ENCODE peak calls at places on chromosomes 16 and 17, in six cellular contexts. One of them, this sample, is unnamed.
A peak's percentile ranks its signal among the peaks of the same experiment; 100 is the strongest.

GRCh38 chr16:3182608-3183444 is 5.2 kb upstream of the OR1F1 start:
- DNase-seq in progenitor cell of endocrine pancreas: no peak
- DNase-seq in SHP77: peak; percentile 23
- DNase-seq in activated naive CD4-positive, alpha-beta T cell treated with anti-CD3 and anti-CD28 coated beads, Interleukin-2, amount 50 U/mL, for 72 hours: peak; percentile 77
- DNase-seq in skeletal muscle cell: no peak
- DNase-seq in substantia nigra: no peak
- DNase-seq in this sample: no peak

GRCh38 chr16:89711601-89712475 is 8.9 kb downstream of the VPS9D1 start:
- DNase-seq in SHP77: peak; percentile 61
- DNase-seq in skeletal muscle cell: no peak
- DNase-seq in progenitor cell of endocrine pancreas: no peak
- DNase-seq in substantia nigra: no peak
- DNase-seq in activated naive CD4-positive, alpha-beta T cell treated with anti-CD3 and anti-CD28 coated beads, Interleukin-2, amount 50 U/mL, for 72 hours: peak; percentile 96
- DNase-seq in this sample: peak; percentile 50

GRCh38 chr17:4515501-4515900 is 16.8 kb downstream of the SPNS2 start:
- DNase-seq in skeletal muscle cell: no peak
- DNase-seq in SHP77: no peak
- DNase-seq in progenitor cell of endocrine pancreas: no peak
- DNase-seq in activated naive CD4-positive, alpha-beta T cell treated with anti-CD3 and anti-CD28 coated beads, Interleukin-2, amount 50 U/mL, for 72 hours: no peak
- DNase-seq in substantia nigra: no peak
- DNase-seq in this sample: no peak

GRCh38 chr16:55542459-55543082 is 23.9 kb upstream of the CAPNS2 start:
- DNase-seq in SHP77: no peak
- DNase-seq in activated naive CD4-positive, alpha-beta T cell treated with anti-CD3 and anti-CD28 coated beads, Interleukin-2, amount 50 U/mL, for 72 hours: no peak
- DNase-seq in progenitor cell of endocrine pancreas: no peak
- DNase-seq in substantia nigra: no peak
- DNase-seq in skeletal muscle cell: peak; percentile 38
- DNase-seq in this sample: no peak

GRCh38 chr16:67415872-67416793 is at the start of gene ZDHHC1:
- DNase-seq in substantia nigra: peak; percentile 51
- DNase-seq in SHP77: peak; percentile 53
- DNase-seq in skeletal muscle cell: no peak
- DNase-seq in activated naive CD4-positive, alpha-beta T cell treated with anti-CD3 and anti-CD28 coated beads, Interleukin-2, amount 50 U/mL, for 72 hours: peak; percentile 76
- DNase-seq in progenitor cell of endocrine pancreas: peak; percentile 72
- DNase-seq in this sample: peak; percentile 68

GRCh38 chr16:56608043-56608875 is at the start of gene MT2A:
- DNase-seq in SHP77: peak; percentile 92
- DNase-seq in progenitor cell of endocrine pancreas: peak; percentile 62
- DNase-seq in skeletal muscle cell: peak; percentile 93
- DNase-seq in substantia nigra: peak; percentile 68
- DNase-seq in activated naive CD4-positive, alpha-beta T cell treated with anti-CD3 and anti-CD28 coated beads, Interleukin-2, amount 50 U/mL, for 72 hours: peak; percentile 91
- DNase-seq in this sample: peak; percentile 94

GRCh38 chr17:50841949-50842354 is 6.6 kb downstream of the WFIKKN2 start:
- DNase-seq in substantia nigra: peak; percentile 59
- DNase-seq in activated naive CD4-positive, alpha-beta T cell treated with anti-CD3 and anti-CD28 coated beads, Interleukin-2, amount 50 U/mL, for 72 hours: peak; percentile 62
- DNase-seq in progenitor cell of endocrine pancreas: peak; percentile 63
- DNase-seq in SHP77: peak; percentile 70
- DNase-seq in skeletal muscle cell: no peak
- DNase-seq in this sample: peak; percentile 70

GRCh38 chr17:77330602-77331081 is 189.9 kb downstream of the SEC14L1 start:
- DNase-seq in progenitor cell of endocrine pancreas: no peak
- DNase-seq in substantia nigra: no peak
- DNase-seq in skeletal muscle cell: no peak
- DNase-seq in SHP77: no peak
- DNase-seq in activated naive CD4-positive, alpha-beta T cell treated with anti-CD3 and anti-CD28 coated beads, Interleukin-2, amount 50 U/mL, for 72 hours: no peak
- DNase-seq in this sample: no peak

GRCh38 chr16:4846503-4846900 is 586 bp downstream of the GLYR1 start:
- DNase-seq in skeletal muscle cell: no peak
- DNase-seq in progenitor cell of endocrine pancreas: peak; percentile 32
- DNase-seq in activated naive CD4-positive, alpha-beta T cell treated with anti-CD3 and anti-CD28 coated beads, Interleukin-2, amount 50 U/mL, for 72 hours: peak; percentile 11
- DNase-seq in substantia nigra: no peak
- DNase-seq in SHP77: no peak
- DNase-seq in this sample: peak; percentile 63

GRCh38 chr16:85963746-85964370 is 64.9 kb downstream of the IRF8 start:
- DNase-seq in substantia nigra: no peak
- DNase-seq in progenitor cell of endocrine pancreas: no peak
- DNase-seq in skeletal muscle cell: no peak
- DNase-seq in SHP77: no peak
- DNase-seq in activated naive CD4-positive, alpha-beta T cell treated with anti-CD3 and anti-CD28 coated beads, Interleukin-2, amount 50 U/mL, for 72 hours: no peak
- DNase-seq in this sample: peak; percentile 63

GRCh38 chr17:28725166-28725659 is 820 bp downstream of the TLCD1 start:
- DNase-seq in skeletal muscle cell: no peak
- DNase-seq in substantia nigra: no peak
- DNase-seq in activated naive CD4-positive, alpha-beta T cell treated with anti-CD3 and anti-CD28 coated beads, Interleukin-2, amount 50 U/mL, for 72 hours: peak; percentile 39
- DNase-seq in SHP77: peak; percentile 49
- DNase-seq in progenitor cell of endocrine pancreas: no peak
- DNase-seq in this sample: no peak

GRCh38 chr17:17479209-17479608 is 2.4 kb downstream of the MED9 start:
- DNase-seq in skeletal muscle cell: no peak
- DNase-seq in SHP77: no peak
- DNase-seq in progenitor cell of endocrine pancreas: no peak
- DNase-seq in substantia nigra: no peak
- DNase-seq in activated naive CD4-positive, alpha-beta T cell treated with anti-CD3 and anti-CD28 coated beads, Interleukin-2, amount 50 U/mL, for 72 hours: no peak
- DNase-seq in this sample: no peak

GRCh38 chr17:75082683-75083082 is 5.1 kb upstream of the SLC16A5 start:
- DNase-seq in SHP77: no peak
- DNase-seq in skeletal muscle cell: no peak
- DNase-seq in activated naive CD4-positive, alpha-beta T cell treated with anti-CD3 and anti-CD28 coated beads, Interleukin-2, amount 50 U/mL, for 72 hours: no peak
- DNase-seq in progenitor cell of endocrine pancreas: no peak
- DNase-seq in substantia nigra: no peak
- DNase-seq in this sample: no peak

GRCh38 chr17:76537288-76537577 is 276 bp downstream of the CYGB start:
- DNase-seq in SHP77: no peak
- DNase-seq in skeletal muscle cell: no peak
- DNase-seq in activated naive CD4-positive, alpha-beta T cell treated with anti-CD3 and anti-CD28 coated beads, Interleukin-2, amount 50 U/mL, for 72 hours: no peak
- DNase-seq in substantia nigra: no peak
- DNase-seq in progenitor cell of endocrine pancreas: no peak
- DNase-seq in this sample: no peak

GRCh38 chr16:79690159-79690558 is 89.6 kb upstream of the MAF start:
- DNase-seq in substantia nigra: no peak
- DNase-seq in SHP77: no peak
- DNase-seq in skeletal muscle cell: no peak
- DNase-seq in progenitor cell of endocrine pancreas: no peak
- DNase-seq in activated naive CD4-positive, alpha-beta T cell treated with anti-CD3 and anti-CD28 coated beads, Interleukin-2, amount 50 U/mL, for 72 hours: no peak
- DNase-seq in this sample: no peak

GRCh38 chr16:30068750-30069574 is 3.4 kb downstream of the ALDOA start:
- DNase-seq in SHP77: no peak
- DNase-seq in substantia nigra: no peak
- DNase-seq in activated naive CD4-positive, alpha-beta T cell treated with anti-CD3 and anti-CD28 coated beads, Interleukin-2, amount 50 U/mL, for 72 hours: peak; percentile 54
- DNase-seq in skeletal muscle cell: no peak
- DNase-seq in progenitor cell of endocrine pancreas: no peak
- DNase-seq in this sample: no peak

GRCh38 chr17:73155410-73156165 is 9.2 kb upstream of the SSTR2 start:
- DNase-seq in substantia nigra: no peak
- DNase-seq in SHP77: peak; percentile 57
- DNase-seq in progenitor cell of endocrine pancreas: no peak
- DNase-seq in activated naive CD4-positive, alpha-beta T cell treated with anti-CD3 and anti-CD28 coated beads, Interleukin-2, amount 50 U/mL, for 72 hours: no peak
- DNase-seq in skeletal muscle cell: no peak
- DNase-seq in this sample: no peak

GRCh38 chr17:42766124-42766523 is 5.1 kb downstream of the RAMP2 start:
- DNase-seq in SHP77: no peak
- DNase-seq in skeletal muscle cell: no peak
- DNase-seq in activated naive CD4-positive, alpha-beta T cell treated with anti-CD3 and anti-CD28 coated beads, Interleukin-2, amount 50 U/mL, for 72 hours: no peak
- DNase-seq in progenitor cell of endocrine pancreas: no peak
- DNase-seq in substantia nigra: no peak
- DNase-seq in this sample: no peak

GRCh38 chr17:71180801-71181385 is 939.9 kb upstream of the SOX9 start:
- DNase-seq in progenitor cell of endocrine pancreas: no peak
- DNase-seq in activated naive CD4-positive, alpha-beta T cell treated with anti-CD3 and anti-CD28 coated beads, Interleukin-2, amount 50 U/mL, for 72 hours: no peak
- DNase-seq in SHP77: peak; percentile 15
- DNase-seq in substantia nigra: no peak
- DNase-seq in skeletal muscle cell: peak; percentile 80
- DNase-seq in this sample: no peak

GRCh38 chr17:58277107-58277506 is 3.6 kb downstream of the MPO start:
- DNase-seq in activated naive CD4-positive, alpha-beta T cell treated with anti-CD3 and anti-CD28 coated beads, Interleukin-2, amount 50 U/mL, for 72 hours: no peak
- DNase-seq in substantia nigra: no peak
- DNase-seq in skeletal muscle cell: no peak
- DNase-seq in progenitor cell of endocrine pancreas: no peak
- DNase-seq in SHP77: no peak
- DNase-seq in this sample: no peak

GRCh38 chr17:18951941-18952842 is at the start of gene SLC5A10:
- DNase-seq in activated naive CD4-positive, alpha-beta T cell treated with anti-CD3 and anti-CD28 coated beads, Interleukin-2, amount 50 U/mL, for 72 hours: no peak
- DNase-seq in progenitor cell of endocrine pancreas: no peak
- DNase-seq in substantia nigra: no peak
- DNase-seq in SHP77: no peak
- DNase-seq in skeletal muscle cell: no peak
- DNase-seq in this sample: no peak

GRCh38 chr16:2520784-2521577 is 810 bp downstream of the AMDHD2 start:
- DNase-seq in substantia nigra: no peak
- DNase-seq in activated naive CD4-positive, alpha-beta T cell treated with anti-CD3 and anti-CD28 coated beads, Interleukin-2, amount 50 U/mL, for 72 hours: peak; percentile 53
- DNase-seq in progenitor cell of endocrine pancreas: no peak
- DNase-seq in skeletal muscle cell: no peak
- DNase-seq in SHP77: no peak
- DNase-seq in this sample: peak; percentile 9

This sample was measured in heart right ventricle.